ENCODE peak calls at places on chromosomes 7 and 10, in nine cellular contexts. T is A549, U is IMR-90, X is ovary, A is heart left ventricle, M is gastrocnemius medialis, Z is HepG2, K is HCT116, O is vagina. P is an unnamed sample.

GRCh38 chr7:151402029-151402835 is 7.6 kb downstream of the WDR86 start:
- DNase-seq in K (no peak), A (no peak), Z (no peak), U (no peak), X (no peak), M (no peak), T (no peak), O (no peak), P (peak; percentile 72)

GRCh38 chr10:21134645-21135395 is 237.7 kb upstream of the NEBL start:
- DNase-seq in T (peak; percentile 60), Z (peak; percentile 27), O (no peak), X (no peak), U (no peak), A (no peak), M (no peak), K (peak; percentile 38), P (peak; percentile 9)

GRCh38 chr7:70588151-70588550 is 543.8 kb upstream of the GALNT17 start:
- DNase-seq in X (no peak), A (no peak), U (no peak), Z (no peak), O (no peak), T (no peak), K (no peak), M (no peak), P (no peak)

GRCh38 chr7:78450754-78451153 is 652.2 kb downstream of the PHTF2 start:
- DNase-seq in A (no peak), T (no peak), K (no peak), U (no peak), O (no peak), M (no peak), Z (no peak), X (no peak), P (no peak)

GRCh38 chr7:152313879-152314604 is 121.8 kb downstream of the KMT2C start:
- DNase-seq in K (peak; percentile 79), T (peak; percentile 43), M (no peak), X (no peak), A (no peak), O (no peak), U (peak; percentile 79), Z (no peak), P (peak; percentile 7)

GRCh38 chr7:74253331-74253730 is 868 bp downstream of the RFC2 start:
- DNase-seq in M (no peak), T (no peak), X (no peak), Z (no peak), K (no peak), U (no peak), A (no peak), O (no peak), P (no peak)

GRCh38 chr10:10092581-10092980 is 925.1 kb upstream of the CELF2 start:
- DNase-seq in M (no peak), O (no peak), U (peak; percentile 21), T (no peak), Z (no peak), A (peak; percentile 30), K (no peak), X (peak; percentile 49), P (peak; percentile 2)

GRCh38 chr10:3776796-3777571 is 8.0 kb downstream of the KLF6 start:
- DNase-seq in Z (peak; percentile 58), A (peak; percentile 61), X (peak; percentile 45), M (peak; percentile 39), U (peak; percentile 94), T (no peak), O (no peak), K (peak; percentile 59), P (no peak)

GRCh38 chr10:23136462-23136861 is 41.1 kb downstream of the MSRB2 start:
- DNase-seq in T (no peak), M (no peak), A (no peak), U (no peak), K (no peak), Z (no peak), O (no peak), X (no peak), P (no peak)

GRCh38 chr10:23139677-23140076 is 44.3 kb downstream of the MSRB2 start:
- DNase-seq in M (no peak), Z (no peak), K (no peak), U (no peak), O (no peak), A (no peak), X (no peak), T (no peak), P (no peak)

GRCh38 chr10:23147035-23147434 is 45.1 kb upstream of the PTF1A start:
- DNase-seq in M (no peak), O (no peak), T (no peak), Z (no peak), K (no peak), A (no peak), U (no peak), X (no peak), P (no peak)

GRCh38 chr10:23146069-23146657 is 45.9 kb upstream of the PTF1A start:
- DNase-seq in T (no peak), A (no peak), K (no peak), O (no peak), X (no peak), M (no peak), Z (no peak), U (no peak), P (no peak)

DNA sequence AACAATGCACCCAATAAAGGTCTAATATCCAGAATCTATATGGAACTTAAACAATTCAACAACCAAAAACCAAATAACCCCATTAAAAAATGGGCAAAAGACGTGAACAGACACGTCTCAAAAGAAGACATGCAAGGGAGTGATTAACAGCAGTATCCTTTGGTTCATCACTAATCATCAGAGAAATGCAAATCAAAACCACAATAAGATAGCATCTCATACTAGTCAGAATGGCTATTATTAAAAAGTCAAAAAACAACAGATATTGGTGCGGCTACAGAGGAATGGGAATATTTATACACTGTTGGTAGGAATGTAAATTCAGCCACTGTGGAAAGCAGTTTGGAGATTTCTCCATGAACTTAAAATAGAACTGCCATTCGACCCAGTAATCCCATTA is 46.6 kb downstream of the MSRB2 start:
- DNase-seq in X (no peak), Z (no peak), K (no peak), O (no peak), U (no peak), M (no peak), A (no peak), T (no peak), P (no peak)
- TF ChIP-seq POLR2A in X (no peak), Z (no peak), K (no peak), O (no peak), U (no peak), M (no peak), A (no peak), T (no peak), P (no peak)

DNA sequence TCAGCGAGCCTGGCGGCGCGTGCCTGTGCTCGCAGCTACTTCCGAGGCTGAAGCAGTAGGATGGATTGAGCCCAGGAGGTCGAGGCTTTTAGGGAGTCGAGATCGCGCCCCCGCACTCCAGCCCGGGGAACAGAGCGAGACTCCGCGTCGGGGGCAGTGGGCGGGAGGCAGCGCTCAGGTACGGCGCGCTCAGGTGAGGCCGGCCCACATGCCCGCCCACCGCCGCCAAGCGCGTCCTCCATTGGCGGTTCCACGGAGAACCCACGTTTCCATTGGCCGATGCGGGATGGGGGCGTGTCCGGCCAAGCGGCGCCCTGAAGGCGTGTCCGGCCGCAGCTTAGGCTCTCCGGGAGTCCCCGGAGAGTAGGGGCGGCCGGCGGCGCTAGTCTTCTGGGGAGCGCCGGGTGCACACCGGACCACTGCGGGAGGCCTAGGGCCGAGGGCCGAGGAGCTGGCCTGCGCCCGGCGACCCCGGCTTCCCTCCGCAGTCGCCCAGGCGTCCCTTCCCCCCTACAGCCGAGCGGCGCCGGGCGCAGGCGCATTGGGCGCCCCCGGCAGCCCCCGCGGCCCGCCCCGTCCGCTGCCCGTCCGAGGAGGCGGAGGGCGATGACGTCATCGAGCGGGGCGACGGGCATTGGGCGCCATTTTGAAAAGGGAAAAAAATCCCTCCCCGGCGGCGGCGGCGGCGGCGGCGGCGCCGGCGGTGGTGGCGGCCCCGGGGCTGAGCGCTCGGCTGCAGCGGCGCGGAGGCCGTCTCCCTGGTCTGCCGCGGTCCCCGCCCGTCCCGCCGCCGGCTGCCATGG is at the start of gene PPP2R2D:
- DNase-seq in M (peak; percentile 91), T (peak; percentile 92), K (peak; percentile 70), Z (peak; percentile 87), O (peak; percentile 94), X (peak; percentile 93), A (peak; percentile 95), U (peak; percentile 83), P (peak; percentile 81)
- TF ChIP-seq POLR2A in M (peak; percentile 68), T (peak; percentile 44), K (peak; percentile 17), Z (peak; percentile 84), O (no peak), X (peak; percentile 50), A (no peak), U (no peak), P (no peak)

DNA sequence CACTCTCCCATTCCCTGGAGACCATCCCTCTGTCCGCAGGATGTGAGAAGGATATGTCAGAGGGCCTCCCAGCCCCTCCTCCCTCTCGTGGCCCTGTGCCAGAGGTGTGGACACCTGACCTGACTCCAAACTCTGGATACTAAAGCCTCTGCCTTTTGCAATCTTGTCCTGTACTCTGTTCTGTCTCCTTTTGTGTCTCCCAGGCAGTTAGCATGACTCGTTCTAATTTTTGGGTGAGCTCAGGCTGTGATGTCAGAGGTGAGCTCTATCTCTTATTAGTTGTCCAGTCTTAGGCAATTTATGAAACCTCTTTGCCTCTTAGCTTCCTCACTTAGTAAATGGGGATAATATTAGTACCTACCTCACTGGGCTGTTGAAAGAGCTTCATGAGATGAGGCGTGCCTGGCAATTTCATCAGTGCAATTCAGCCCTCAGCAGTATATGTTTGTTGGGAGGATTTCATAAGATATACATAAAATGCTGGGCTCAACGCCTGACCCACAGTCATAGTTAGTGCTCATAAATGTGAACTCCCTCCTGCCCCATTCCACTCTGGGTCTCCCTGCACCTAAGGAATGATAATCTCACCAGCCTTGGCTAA is 10.9 kb downstream of the MARVELD1 start:
- DNase-seq in K (no peak), Z (peak; percentile 16), X (no peak), U (peak; percentile 80), A (no peak), T (no peak), O (no peak), M (no peak), P (no peak)
- TF ChIP-seq POLR2A in K (no peak), Z (no peak), X (no peak), U (no peak), A (no peak), T (no peak), O (no peak), M (no peak), P (no peak)

DNA sequence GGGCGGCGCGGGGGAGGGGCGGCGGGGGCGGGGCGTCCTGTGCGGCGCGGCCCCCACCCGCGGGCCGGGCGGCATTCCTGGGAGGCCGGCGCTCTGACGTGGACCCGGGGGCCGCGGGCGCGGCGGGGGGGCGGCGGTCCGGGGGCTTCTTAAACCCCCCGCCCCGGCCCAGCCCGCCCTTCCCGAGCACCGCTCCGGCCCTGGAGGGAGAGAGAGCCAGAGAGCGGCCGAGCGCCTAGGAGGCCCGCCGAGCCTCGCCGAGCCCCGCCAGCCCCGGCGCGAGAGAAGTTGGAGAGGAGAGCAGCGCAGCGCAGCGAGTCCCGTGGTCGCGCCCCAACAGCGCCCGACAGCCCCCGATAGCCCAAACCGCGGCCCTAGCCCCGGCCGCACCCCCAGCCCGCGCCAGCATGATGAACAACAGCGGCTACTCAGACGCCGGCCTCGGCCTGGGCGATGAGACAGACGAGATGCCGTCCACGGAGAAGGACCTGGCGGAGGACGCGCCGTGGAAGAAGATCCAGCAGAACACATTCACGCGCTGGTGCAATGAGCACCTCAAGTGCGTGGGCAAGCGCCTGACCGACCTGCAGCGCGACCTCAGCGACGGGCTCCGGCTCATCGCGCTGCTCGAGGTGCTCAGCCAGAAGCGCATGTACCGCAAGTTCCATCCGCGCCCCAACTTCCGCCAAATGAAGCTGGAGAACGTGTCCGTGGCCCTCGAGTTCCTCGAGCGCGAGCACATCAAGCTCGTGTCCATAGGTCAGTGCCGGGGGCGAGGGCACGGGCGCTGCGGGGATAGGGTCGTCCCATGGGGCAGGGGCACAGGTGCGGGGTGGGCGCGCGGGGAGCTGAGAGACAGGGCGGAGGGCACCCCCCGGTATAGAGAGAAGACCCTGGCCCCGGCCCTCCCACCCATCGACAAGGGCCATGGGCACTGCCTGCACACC is at the start of gene FLNC:
- DNase-seq in U (peak; percentile 71), X (peak; percentile 73), K (no peak), A (peak; percentile 78), T (no peak), Z (no peak), O (no peak), M (no peak), P (peak; percentile 41)
- TF ChIP-seq POLR2A in U (peak; percentile 98), X (no peak), K (no peak), A (peak; percentile 72), T (no peak), Z (no peak), O (no peak), M (peak; percentile 96), P (peak; percentile 81)

P was measured in H54.